ENCODE peak calls at places on chromosomes 3 and 15, in eight cellular contexts. O is RCC 7860; T is amniotic stem cell; W is GM04504; D is effector CD4-positive, alpha-beta T cell; S is OCI-LY7; U is endothelial cell; L is substantia nigra. J is an unnamed sample.

GRCh38 chr3:46883252-46884185 is 6.0 kb downstream of the PTH1R start:
- DNase-seq in O (no peak), T (no peak), W (no peak), D (no peak), S (no peak), U (peak; percentile 25), L (no peak), J (peak; percentile 38)

GRCh38 chr15:69760263-69760855 is 307.7 kb downstream of the RPLP1 start:
- DNase-seq in O (no peak), T (no peak), W (peak; percentile 28), D (no peak), S (no peak), U (no peak), L (no peak), J (no peak)

GRCh38 chr3:181103605-181104004 is 114.1 kb upstream of the DNAJC19 start:
- DNase-seq in O (no peak), T (no peak), W (no peak), D (no peak), S (peak; percentile 67), U (peak; percentile 27), L (no peak), J (no peak)

GRCh38 chr15:39828374-39828931 is 45.8 kb upstream of the FSIP1 start:
- DNase-seq in O (peak; percentile 23), T (no peak), W (no peak), D (no peak), S (no peak), U (no peak), L (peak; percentile 21), J (peak; percentile 49)

GRCh38 chr3:141644931-141645330 is 93.2 kb upstream of the RNF7 start:
- DNase-seq in O (peak; percentile 22), T (no peak), W (peak; percentile 44), D (peak; percentile 51), S (peak; percentile 70), U (peak; percentile 77), L (peak; percentile 30), J (peak; percentile 29)

GRCh38 chr3:11668243-11669232 is 24.8 kb upstream of the VGLL4 start:
- DNase-seq in O (no peak), T (no peak), W (no peak), D (no peak), S (no peak), U (no peak), L (no peak), J (no peak)

GRCh38 chr3:187742351-187743171 is 2.7 kb downstream of the BCL6 start:
- DNase-seq in O (no peak), T (no peak), W (no peak), D (no peak), S (peak; percentile 63), U (no peak), L (no peak), J (no peak)

GRCh38 chr3:134364061-134364935 is 9.9 kb downstream of the AMOTL2 start:
- DNase-seq in O (peak; percentile 93), T (peak; percentile 93), W (peak; percentile 98), D (no peak), S (no peak), U (peak; percentile 82), L (peak; percentile 83), J (peak; percentile 93)

GRCh38 chr3:179355996-179356395 is 8.5 kb downstream of the MFN1 start:
- DNase-seq in O (no peak), T (no peak), W (no peak), D (no peak), S (no peak), U (no peak), L (no peak), J (no peak)

GRCh38 chr15:91974321-91974720 is 120.8 kb downstream of the SLCO3A1 start:
- DNase-seq in O (no peak), T (no peak), W (no peak), D (no peak), S (no peak), U (no peak), L (no peak), J (no peak)

GRCh38 chr15:78209646-78210348 is 24.6 kb downstream of the ACSBG1 start:
- DNase-seq in O (no peak), T (no peak), W (no peak), D (no peak), S (no peak), U (no peak), L (no peak), J (no peak)

GRCh38 chr3:126057936-126058335 is 26.0 kb downstream of the SLC41A3 start:
- DNase-seq in O (no peak), T (no peak), W (no peak), D (no peak), S (no peak), U (no peak), L (no peak), J (no peak)

GRCh38 chr3:27533718-27534578 is 49.8 kb upstream of the SLC4A7 start:
- DNase-seq in O (peak; percentile 98), T (peak; percentile 98), W (peak; percentile 99), D (peak; percentile 13), S (peak; percentile 1), U (peak; percentile 39), L (no peak), J (no peak)

GRCh38 chr15:72037321-72037720 is 80.6 kb downstream of the MYO9A start:
- DNase-seq in O (peak; percentile 25), T (no peak), W (no peak), D (no peak), S (no peak), U (no peak), L (no peak), J (no peak)

GRCh38 chr3:184040010-184040409 is 8.5 kb downstream of the HTR3D start:
- DNase-seq in O (peak; percentile 21), T (no peak), W (peak; percentile 19), D (no peak), S (no peak), U (peak; percentile 28), L (no peak), J (no peak)

GRCh38 chr15:56492786-56493555 is 28.0 kb upstream of the MNS1 start:
- DNase-seq in O (no peak), T (no peak), W (no peak), D (no peak), S (no peak), U (no peak), L (no peak), J (no peak)

GRCh38 chr3:114764056-114764492 is 383.0 kb downstream of the ZBTB20 start:
- DNase-seq in O (no peak), T (no peak), W (no peak), D (no peak), S (no peak), U (no peak), L (no peak), J (no peak)

GRCh38 chr15:77830041-77830440 is 197.3 kb upstream of the LINGO1 start:
- DNase-seq in O (no peak), T (no peak), W (peak; percentile 64), D (no peak), S (no peak), U (no peak), L (no peak), J (no peak)

GRCh38 chr15:79541176-79541575 is 109.0 kb downstream of the MINAR1 start:
- DNase-seq in O (no peak), T (no peak), W (no peak), D (no peak), S (no peak), U (no peak), L (no peak), J (no peak)